ENCODE peak calls at places on chromosome 1, in eight cellular contexts. A is neural crest cell; G is NCI-H510A; C is HuH-7; Z is GM10248; F is naive thymus-derived CD4-positive, alpha-beta T cell; R is NCI-H1694; V is NCI-H2081. N is an unnamed sample.

GRCh38 chr1:227732586-227733308 is 2.4 kb downstream of the JMJD4 start:
- DNase-seq in Z (no peak), R (no peak), A (no peak), G (no peak), C (no peak), F (no peak), V (no peak), N (no peak)

GRCh38 chr1:185499986-185500626 is 183.1 kb upstream of the IVNS1ABP start:
- DNase-seq in F (no peak), C (no peak), V (no peak), Z (no peak), R (no peak), G (no peak), A (no peak), N (peak; percentile 73)

GRCh38 chr1:24516506-24516905 is 13.9 kb downstream of the RCAN3 start:
- DNase-seq in G (no peak), Z (no peak), V (no peak), R (no peak), C (no peak), A (no peak), F (no peak), N (no peak)

GRCh38 chr1:109658533-109659051 is 2.7 kb downstream of the GSTM4 start:
- DNase-seq in V (no peak), G (no peak), R (no peak), F (no peak), C (no peak), Z (no peak), A (no peak), N (no peak)

GRCh38 chr1:51575406-51576084 is 41.3 kb upstream of the OSBPL9 start:
- DNase-seq in V (no peak), G (no peak), R (no peak), Z (no peak), F (no peak), A (no peak), C (no peak), N (peak; percentile 42)

GRCh38 chr1:243391355-243391754 is 135.5 kb downstream of the SDCCAG8 start:
- DNase-seq in F (no peak), A (no peak), C (no peak), G (no peak), R (no peak), V (no peak), Z (no peak), N (no peak)

GRCh38 chr1:7656821-7657220 is 114.3 kb upstream of the VAMP3 start:
- DNase-seq in V (no peak), Z (no peak), G (no peak), C (no peak), R (no peak), F (no peak), A (no peak), N (no peak)

GRCh38 chr1:220922951-220923350 is 43.7 kb downstream of the HLX start:
- DNase-seq in A (no peak), Z (no peak), F (no peak), R (peak; percentile 97), V (no peak), G (no peak), C (no peak), N (no peak)

GRCh38 chr1:107141491-107142369 is 891 bp downstream of the NTNG1 start:
- DNase-seq in G (no peak), Z (peak; percentile 41), A (peak; percentile 8), R (peak; percentile 88), F (peak; percentile 24), V (peak; percentile 24), C (no peak), N (peak; percentile 4)

GRCh38 chr1:243249214-243249613 is 5.9 kb downstream of the CEP170 start:
- DNase-seq in R (no peak), Z (no peak), C (no peak), F (no peak), V (no peak), A (no peak), G (no peak), N (no peak)

GRCh38 chr1:158121604-158122254 is 59.0 kb upstream of the CD1D start:
- DNase-seq in F (no peak), C (peak; percentile 38), A (peak; percentile 42), G (peak; percentile 4), R (peak; percentile 39), Z (peak; percentile 45), V (peak; percentile 15), N (peak; percentile 40)

GRCh38 chr1:180926164-180926981 is 13.7 kb downstream of the KIAA1614 start:
- DNase-seq in R (peak; percentile 98), C (no peak), F (no peak), V (peak; percentile 93), G (no peak), Z (no peak), A (no peak), N (peak; percentile 53)

GRCh38 chr1:218030846-218031245 is 254.2 kb upstream of the RRP15 start:
- DNase-seq in Z (no peak), A (no peak), G (no peak), R (peak; percentile 77), C (no peak), V (no peak), F (no peak), N (peak; percentile 59)